ENCODE peak calls at places on chromosomes 16 and 17, in five cellular contexts. K, G, L, B and C are unnamed samples.
A peak's percentile ranks its signal among the peaks of the same experiment; 100 is the strongest.

GRCh38 chr17:39018267-39019134 is 51.3 kb upstream of the FBXO47 start:
- DNase-seq in L (no peak), K (no peak), G (no peak), B (no peak), C (no peak)

GRCh38 chr17:79645777-79646088 is 34.9 kb upstream of the RBFOX3 start:
- DNase-seq in K (no peak), L (no peak), B (no peak), G (no peak), C (no peak)

GRCh38 chr17:8593830-8594229 is 36.7 kb downstream of the MYH10 start:
- DNase-seq in L (no peak), G (no peak), K (no peak), B (no peak), C (no peak)

GRCh38 chr17:11768106-11768505 is 169.8 kb downstream of the DNAH9 start:
- DNase-seq in B (no peak), K (no peak), L (no peak), G (no peak), C (no peak)

GRCh38 chr17:33049781-33050414 is 58.3 kb downstream of the SPACA3 start:
- DNase-seq in G (peak; percentile 50), B (peak; percentile 22), K (peak; percentile 72), L (peak; percentile 62), C (peak; percentile 29)

GRCh38 chr17:31499771-31500554 is 108.5 kb downstream of the RAB11FIP4 start:
- DNase-seq in B (no peak), L (no peak), G (peak; percentile 71), K (peak; percentile 51), C (peak; percentile 61)

GRCh38 chr16:54282923-54283734 is 3.5 kb downstream of the IRX3 start:
- DNase-seq in B (no peak), K (peak; percentile 53), L (peak; percentile 37), G (no peak), C (peak; percentile 17)

GRCh38 chr17:55426851-55427586 is 5.4 kb upstream of the MMD start:
- DNase-seq in G (no peak), L (no peak), K (no peak), B (no peak), C (no peak)

DNA sequence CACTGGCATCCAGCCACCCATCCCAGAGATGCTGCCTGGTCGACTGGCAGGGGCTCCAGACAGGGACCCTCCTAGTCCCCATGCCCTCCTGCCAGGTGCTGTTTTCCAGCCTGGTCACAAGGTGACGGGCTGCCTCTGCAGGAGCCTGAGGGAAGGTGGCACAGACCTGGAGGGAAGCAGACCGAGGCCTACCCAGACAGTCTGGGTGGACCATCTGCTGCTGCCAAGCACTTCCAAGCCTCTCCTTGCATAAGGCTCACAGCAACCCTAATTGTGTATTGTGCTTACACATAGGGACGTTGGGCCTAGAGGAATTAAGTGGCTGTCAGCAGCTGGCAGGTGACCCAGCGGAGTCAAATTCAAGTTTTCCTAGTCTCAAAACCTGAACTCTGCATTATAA is 90.1 kb upstream of the KCNJ18 start:
- DNase-seq in G (no peak), L (no peak), K (no peak), B (no peak), C (no peak)
- H3K9me3 ChIP-seq in G (no peaks in the 10 kb centered on the region), L (no peaks in the 10 kb centered on the region), K (no peaks in the 10 kb centered on the region), B (no peaks in the 10 kb centered on the region), C (no peaks in the 10 kb centered on the region)

GRCh38 chr16:18801197-18801972 is at the start of gene ARL6IP1:
- DNase-seq in L (peak; percentile 100), B (peak; percentile 99), K (peak; percentile 100), G (peak; percentile 99), C (peak; percentile 98)

GRCh38 chr16:18800674-18801196 is 614 bp downstream of the ARL6IP1 start:
- DNase-seq in G (no peak), L (no peak), K (peak; percentile 73), B (no peak), C (no peak)

GRCh38 chr16:18804540-18804939 is 3.2 kb upstream of the ARL6IP1 start:
- DNase-seq in G (no peak), K (peak; percentile 47), B (no peak), L (no peak), C (no peak)

GRCh38 chr16:18803569-18804462 is 2.5 kb upstream of the ARL6IP1 start:
- DNase-seq in G (no peak), B (no peak), L (no peak), K (no peak), C (no peak)

GRCh38 chr16:18802755-18803218 is 1.4 kb upstream of the ARL6IP1 start:
- DNase-seq in L (no peak), B (no peak), K (no peak), G (no peak), C (no peak)
- H3K4me1 ChIP-seq in L (peaks cover 12% of the 10 kb centered on the region), B (no peaks in the 10 kb centered on the region), K (peaks cover 44% of the 10 kb centered on the region), G (peaks cover 70% of the 10 kb centered on the region), C (peaks cover 8% of the 10 kb centered on the region)

GRCh38 chr17:16617481-16618060 is 36.1 kb downstream of the ZNF624 start:
- DNase-seq in K (no peak), L (no peak), B (no peak), G (no peak), C (no peak)

GRCh38 chr17:16623282-16623681 is 30.4 kb downstream of the ZNF624 start:
- DNase-seq in L (no peak), B (no peak), G (no peak), K (no peak), C (no peak)

DNA sequence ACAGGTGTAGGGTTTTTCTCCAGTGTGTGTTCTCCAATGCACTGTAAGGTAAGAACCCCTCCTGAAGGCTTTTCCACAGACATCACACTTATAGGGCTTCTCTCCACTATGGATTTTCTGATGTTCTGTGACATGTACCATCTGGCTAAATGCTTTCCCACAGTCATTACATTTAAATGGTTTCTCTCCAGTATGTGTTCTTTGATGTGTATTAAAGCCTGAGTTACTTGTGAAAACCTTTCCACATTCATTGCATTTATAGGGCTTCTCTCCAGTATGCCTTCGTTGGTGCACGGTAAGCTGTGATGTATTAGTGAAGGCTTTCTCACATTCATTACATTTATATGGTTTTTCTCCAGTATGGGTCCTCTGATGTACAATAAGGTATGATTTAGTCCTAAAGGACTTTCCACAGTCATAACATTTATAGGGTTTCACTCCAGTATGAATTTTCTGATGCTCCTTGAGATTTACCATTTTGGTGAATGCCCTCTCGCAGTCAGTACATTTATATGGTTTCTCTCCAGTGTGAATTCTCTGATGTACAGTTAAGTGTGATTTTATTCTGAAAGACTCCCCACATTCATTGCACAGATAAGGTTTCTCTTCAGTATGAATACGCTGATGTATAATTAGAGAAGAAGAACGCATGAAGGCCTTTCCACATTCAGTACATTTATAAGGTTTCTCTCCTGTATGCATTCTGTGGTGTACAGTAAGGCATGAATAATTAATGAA is 30.9 kb downstream of the ZNF624 start:
- DNase-seq in G (no peak), L (no peak), K (no peak), B (no peak), C (no peak)
- H3K9me3 ChIP-seq in G (peaks cover 57% of the 10 kb centered on the region), L (peaks cover 7% of the 10 kb centered on the region), K (peaks cover 48% of the 10 kb centered on the region), B (no peaks in the 10 kb centered on the region), C (peaks cover 3% of the 10 kb centered on the region)

DNA sequence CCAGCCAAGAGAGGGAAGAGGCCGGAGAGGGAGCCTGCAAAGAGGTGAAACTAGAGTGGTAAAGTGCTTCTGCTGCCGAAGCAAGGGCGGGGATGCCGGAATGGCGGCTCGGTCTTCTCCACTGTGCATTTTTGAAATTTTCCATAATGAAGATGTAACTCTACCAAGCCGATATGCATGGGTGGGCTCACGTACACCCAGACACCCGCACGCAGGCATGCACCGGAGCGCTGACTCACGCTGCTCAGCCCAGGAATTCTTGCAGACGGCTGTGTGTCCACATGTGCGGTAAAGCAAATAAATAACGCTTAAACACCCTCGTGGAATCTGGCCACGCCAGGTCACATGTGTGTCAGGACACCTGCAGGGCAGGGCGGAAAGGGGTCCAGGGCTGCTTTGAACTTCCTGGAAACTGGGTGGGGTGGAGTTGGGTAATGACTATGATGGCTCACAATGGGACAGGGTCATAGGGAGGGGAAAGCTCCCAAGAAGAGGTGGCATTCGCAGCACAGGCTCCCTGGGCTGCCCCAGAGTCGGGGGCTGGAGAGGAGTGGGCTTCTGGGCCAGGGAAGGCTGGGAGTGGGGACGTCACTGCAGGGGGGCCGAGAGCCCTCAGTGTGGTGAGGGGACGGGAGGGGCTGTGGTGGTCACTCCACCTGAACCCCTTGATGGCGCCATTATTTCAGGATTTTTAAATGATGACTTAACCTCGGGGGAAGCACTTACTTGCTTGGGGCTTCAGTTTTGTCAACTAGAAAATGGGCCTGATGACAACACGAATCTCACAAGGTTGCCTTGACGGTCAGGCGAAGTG is 265.5 kb downstream of the PARN start:
- DNase-seq in B (no peak), L (no peak), K (peak; percentile 43), G (no peak), C (no peak)
- H3K4me1 ChIP-seq in B (no peaks in the 10 kb centered on the region), L (no peaks in the 10 kb centered on the region), K (no peaks in the 10 kb centered on the region), G (no peaks in the 10 kb centered on the region), C (peaks cover 2% of the 10 kb centered on the region)

GRCh38 chr16:66273036-66273435 is 93.5 kb upstream of the CDH5 start:
- DNase-seq in K (no peak), G (no peak), L (no peak), B (no peak), C (no peak)

GRCh38 chr16:66275795-66276428 is 90.6 kb upstream of the CDH5 start:
- DNase-seq in B (no peak), L (peak; percentile 68), K (peak; percentile 70), G (no peak), C (no peak)

GRCh38 chr16:66274335-66275110 is 92.0 kb upstream of the CDH5 start:
- DNase-seq in L (no peak), G (no peak), B (no peak), K (no peak), C (no peak)

GRCh38 chr16:66272461-66272860 is 94.0 kb upstream of the CDH5 start:
- DNase-seq in B (no peak), G (no peak), L (no peak), K (no peak), C (no peak)

GRCh38 chr16:66273644-66274334 is 92.7 kb upstream of the CDH5 start:
- DNase-seq in G (no peak), K (no peak), B (no peak), L (no peak), C (peak; percentile 18)
- H3K9me3 ChIP-seq in G (no peaks in the 10 kb centered on the region), K (peaks cover 5% of the 10 kb centered on the region), B (no peaks in the 10 kb centered on the region), L (no peaks in the 10 kb centered on the region), C (no peaks in the 10 kb centered on the region)

DNA sequence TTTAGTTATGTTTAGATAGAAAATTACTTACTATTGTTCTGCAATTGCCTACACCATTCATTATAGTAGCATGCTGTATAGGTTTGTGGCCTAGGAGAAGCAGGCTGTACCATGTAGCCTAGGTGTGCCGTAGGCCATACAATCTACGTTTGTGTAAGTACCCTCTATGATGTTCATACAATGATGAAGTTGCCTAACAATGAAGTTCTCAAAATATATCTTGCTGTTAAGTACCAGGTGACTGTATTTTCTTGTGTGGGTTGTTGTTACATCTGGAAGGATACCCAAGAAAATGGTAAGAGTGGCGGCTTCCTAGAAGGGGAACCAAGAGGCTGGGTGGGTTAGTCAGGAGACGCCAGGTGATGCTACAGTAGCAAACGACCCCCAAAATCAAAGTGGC is 88.3 kb upstream of the FOXF1 start:
- DNase-seq in B (no peak), L (no peak), K (no peak), G (no peak), C (no peak)
- H3K4me1 ChIP-seq in B (no peaks in the 10 kb centered on the region), L (no peaks in the 10 kb centered on the region), K (no peaks in the 10 kb centered on the region), G (no peaks in the 10 kb centered on the region), C (no peaks in the 10 kb centered on the region)

GRCh38 chr16:854808-855410 is 54.4 kb upstream of the GNG13 start:
- DNase-seq in B (no peak), K (no peak), G (no peak), L (no peak), C (no peak)
- H3K9me3 ChIP-seq in B (no peaks in the 10 kb centered on the region), K (no peaks in the 10 kb centered on the region), G (no peaks in the 10 kb centered on the region), L (no peaks in the 10 kb centered on the region), C (no peaks in the 10 kb centered on the region)

DNA sequence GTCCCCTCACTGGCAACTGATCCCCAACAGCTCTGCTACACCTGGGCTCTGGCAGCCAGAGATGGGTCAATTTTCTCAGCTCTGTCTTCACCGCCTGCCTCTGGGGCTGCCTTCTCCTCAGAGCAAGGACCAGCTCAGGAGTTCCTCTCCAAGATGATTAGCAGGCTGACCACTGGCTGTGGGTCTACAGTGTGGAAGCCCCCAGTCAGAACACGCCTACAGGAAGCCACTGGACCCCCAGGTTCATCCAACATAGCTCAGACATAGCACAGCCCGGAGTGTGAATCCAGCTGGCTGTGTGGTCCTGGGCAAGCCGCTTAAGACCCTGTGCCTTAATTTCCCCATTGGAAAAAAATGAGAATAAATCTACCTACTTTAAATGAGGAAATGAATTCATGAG is 4.9 kb downstream of the DOK4 start:
- DNase-seq in G (no peak), B (no peak), L (no peak), K (no peak), C (no peak)
- H3K4me1 ChIP-seq in G (peaks cover 42% of the 10 kb centered on the region), B (peaks cover 18% of the 10 kb centered on the region), L (peaks cover 67% of the 10 kb centered on the region), K (peaks cover 39% of the 10 kb centered on the region), C (peaks cover 22% of the 10 kb centered on the region)